ENCODE peak calls at places on chromosomes 7 and 10, in nine cellular contexts. G, T, K, J, Z, M, I, H and U are unnamed samples. For H3K36me3 and H3K27me3, the result is how much of the 10 kb centered on the place peaks cover.

GRCh38 chr7:91287685-91288084 is 23.5 kb downstream of the FZD1 start:
- DNase-seq in G (peak), T (no peak), K (no peak), J (no peak), Z (no peak), M (no peak), I (no peak), H (no peak), U (no peak)

GRCh38 chr7:139526578-139527544 is 3.4 kb downstream of the CLEC2L start:
- DNase-seq in G (peak), T (no peak), K (no peak), J (no peak), Z (no peak), M (no peak), I (no peak), H (no peak), U (no peak)

GRCh38 chr7:23450518-23450917 is 19.8 kb downstream of the IGF2BP3 start:
- DNase-seq in G (no peak), T (no peak), K (no peak), J (no peak), Z (no peak), M (no peak), I (no peak), H (no peak), U (no peak)

GRCh38 chr7:151897951-151898686 is 21.2 kb upstream of the PRKAG2 start:
- DNase-seq in G (no peak), T (no peak), K (no peak), J (no peak), Z (no peak), M (no peak), I (no peak), H (no peak), U (no peak)

GRCh38 chr7:64799-65430 is 127.5 kb upstream of the FAM20C start:
- DNase-seq in G (no peak), T (no peak), K (no peak), J (no peak), Z (no peak), M (peak), I (no peak), H (no peak), U (no peak)

GRCh38 chr10:71225291-71226058 is 13.1 kb downstream of the UNC5B start:
- DNase-seq in G (no peak), T (no peak), K (no peak), J (no peak), Z (no peak), M (peak), I (peak), H (no peak), U (no peak)

GRCh38 chr10:111522551-111522950 is 445.7 kb downstream of the ADRA2A start:
- DNase-seq in G (no peak), T (no peak), K (no peak), J (no peak), Z (no peak), M (no peak), I (no peak), H (no peak), U (no peak)

GRCh38 chr10:83682399-83682798 is 456.9 kb upstream of the GHITM start:
- DNase-seq in G (no peak), T (no peak), K (no peak), J (no peak), Z (no peak), M (no peak), I (no peak), H (no peak), U (no peak)

GRCh38 chr7:12831024-12831423 is 143.6 kb downstream of the ARL4A start:
- DNase-seq in G (no peak), T (no peak), K (no peak), J (no peak), Z (no peak), M (no peak), I (no peak), H (no peak), U (no peak)

GRCh38 chr7:131459256-131459655 is 97.2 kb downstream of the PODXL start:
- DNase-seq in G (no peak), T (no peak), K (peak), J (no peak), Z (peak), M (no peak), I (no peak), H (no peak), U (no peak)

GRCh38 chr10:58237014-58237830 is 30.5 kb downstream of the IPMK start:
- DNase-seq in G (peak), T (no peak), K (no peak), J (no peak), Z (peak), M (no peak), I (no peak), H (no peak), U (no peak)

GRCh38 chr10:5811387-5811821 is 1.8 kb downstream of the GDI2 start:
- DNase-seq in G (no peak), T (no peak), K (no peak), J (no peak), Z (peak), M (no peak), I (no peak), H (no peak), U (no peak)

GRCh38 chr10:25824050-25824449 is 110.0 kb upstream of the MYO3A start:
- DNase-seq in G (no peak), T (no peak), K (no peak), J (no peak), Z (no peak), M (no peak), I (no peak), H (no peak), U (no peak)

GRCh38 chr7:82348251-82348650 is 95.3 kb downstream of the CACNA2D1 start:
- DNase-seq in G (no peak), T (no peak), K (no peak), J (no peak), Z (no peak), M (no peak), I (no peak), H (no peak), U (no peak)

GRCh38 chr10:75709830-75710229 is 278.4 kb downstream of the LRMDA start:
- DNase-seq in G (no peak), T (no peak), K (no peak), J (no peak), Z (no peak), M (no peak), I (no peak), H (no peak), U (no peak)

GRCh38 chr10:63825111-63825510 is 303.9 kb downstream of the REEP3 start:
- DNase-seq in G (peak), T (no peak), K (no peak), J (no peak), Z (no peak), M (no peak), I (no peak), H (no peak), U (no peak)

GRCh38 chr7:74454059-74454947 is 597 bp downstream of the GTF2IRD1 start:
- DNase-seq in G (no peak), T (no peak), K (no peak), J (peak), Z (no peak), M (no peak), I (peak), H (no peak), U (no peak)

GRCh38 chr7:132336797-132337196 is 239.5 kb downstream of the PLXNA4 start:
- DNase-seq in G (no peak), T (no peak), K (peak), J (no peak), Z (no peak), M (no peak), I (no peak), H (no peak), U (no peak)

GRCh38 chr7:50534690-50535290 is 30.4 kb downstream of the DDC start:
- DNase-seq in G (peak), T (no peak), K (peak), J (peak), Z (peak), M (no peak), I (no peak), H (no peak), U (no peak)

GRCh38 chr10:98235876-98236275 is 32.1 kb downstream of the LOXL4 start:
- DNase-seq in G (no peak), T (no peak), K (no peak), J (no peak), Z (no peak), M (no peak), I (no peak), H (no peak), U (no peak)

GRCh38 chr10:124053971-124054370 is 39.4 kb downstream of the CHST15 start:
- DNase-seq in G (no peak), T (no peak), K (no peak), J (no peak), Z (peak), M (peak), I (no peak), H (no peak), U (no peak)

GRCh38 chr10:29389935-29390334 is 101.1 kb downstream of the LYZL1 start:
- DNase-seq in G (no peak), T (no peak), K (peak), J (no peak), Z (no peak), M (no peak), I (no peak), H (no peak), U (no peak)

GRCh38 chr10:100148353-100149211 is 37.2 kb downstream of the ERLIN1 start:
- DNase-seq in G (peak), T (no peak), K (no peak), J (no peak), Z (peak), M (no peak), I (no peak), H (no peak), U (no peak)

GRCh38 chr10:13079776-13080050 is 20.2 kb upstream of the OPTN start:
- DNase-seq in G (no peak), T (no peak), K (no peak), J (no peak), Z (no peak), M (no peak), I (no peak), H (no peak), U (no peak)

GRCh38 chr7:47314728-47315601 is 266.9 kb downstream of the TNS3 start:
- DNase-seq in G (peak), T (no peak), K (no peak), J (peak), Z (no peak), M (peak), I (peak), H (no peak), U (no peak)

GRCh38 chr7:109331423-109331822 is 761.7 kb downstream of the DNAJB9 start:
- DNase-seq in G (no peak), T (no peak), K (no peak), J (no peak), Z (no peak), M (no peak), I (no peak), H (no peak), U (no peak)

GRCh38 chr10:97307441-97307840 is 11.6 kb upstream of the FRAT1 start:
- DNase-seq in G (no peak), T (no peak), K (no peak), J (no peak), Z (no peak), M (no peak), I (no peak), H (no peak), U (no peak)

GRCh38 chr7:2510909-2511768 is 8.4 kb upstream of the LFNG start:
- DNase-seq in G (no peak), T (peak), K (no peak), J (peak), Z (peak), M (no peak), I (no peak), H (peak), U (peak)

GRCh38 chr7:1693419-1693990 is 23.4 kb downstream of the ELFN1 start:
- DNase-seq in G (no peak), T (no peak), K (no peak), J (no peak), Z (no peak), M (peak), I (peak), H (peak), U (no peak)

GRCh38 chr7:82699773-82700186 is 256.2 kb upstream of the CACNA2D1 start:
- DNase-seq in G (peak), T (no peak), K (peak), J (no peak), Z (peak), M (no peak), I (no peak), H (no peak), U (no peak)

GRCh38 chr7:17444673-17445072 is 146.2 kb downstream of the AHR start:
- DNase-seq in G (peak), T (no peak), K (peak), J (no peak), Z (peak), M (no peak), I (no peak), H (no peak), U (no peak)

GRCh38 chr7:116805100-116805544 is 57.3 kb upstream of the CAPZA2 start:
- DNase-seq in G (no peak), T (no peak), K (peak), J (no peak), Z (peak), M (no peak), I (no peak), H (no peak), U (no peak)

GRCh38 chr7:34727464-34727995 is 69.5 kb downstream of the NPSR1 start:
- DNase-seq in G (no peak), T (no peak), K (no peak), J (no peak), Z (peak), M (no peak), I (no peak), H (no peak), U (no peak)

GRCh38 chr7:102097601-102098161 is 189.0 kb upstream of the SH2B2 start:
- DNase-seq in G (no peak), T (no peak), K (peak), J (no peak), Z (peak), M (peak), I (no peak), H (no peak), U (no peak)

GRCh38 chr7:24123061-24123460 is 160.9 kb upstream of the NPY start:
- DNase-seq in G (no peak), T (no peak), K (no peak), J (no peak), Z (peak), M (no peak), I (no peak), H (no peak), U (no peak)

GRCh38 chr7:103929808-103930415 is 59.5 kb downstream of the RELN start:
- DNase-seq in G (no peak), T (no peak), K (no peak), J (no peak), Z (no peak), M (no peak), I (no peak), H (no peak), U (no peak)

GRCh38 chr7:135517060-135517459 is 7.2 kb upstream of the CNOT4 start:
- DNase-seq in G (no peak), T (no peak), K (no peak), J (no peak), Z (no peak), M (no peak), I (no peak), H (no peak), U (no peak)

GRCh38 chr10:119541459-119542356 is 811 bp downstream of the RGS10 start:
- DNase-seq in G (no peak), T (peak), K (no peak), J (peak), Z (no peak), M (peak), I (no peak), H (peak), U (peak)

GRCh38 chr7:27283558-27283957 is 41.0 kb downstream of the EVX1 start:
- DNase-seq in G (no peak), T (no peak), K (no peak), J (no peak), Z (no peak), M (no peak), I (no peak), H (no peak), U (no peak)

DNA sequence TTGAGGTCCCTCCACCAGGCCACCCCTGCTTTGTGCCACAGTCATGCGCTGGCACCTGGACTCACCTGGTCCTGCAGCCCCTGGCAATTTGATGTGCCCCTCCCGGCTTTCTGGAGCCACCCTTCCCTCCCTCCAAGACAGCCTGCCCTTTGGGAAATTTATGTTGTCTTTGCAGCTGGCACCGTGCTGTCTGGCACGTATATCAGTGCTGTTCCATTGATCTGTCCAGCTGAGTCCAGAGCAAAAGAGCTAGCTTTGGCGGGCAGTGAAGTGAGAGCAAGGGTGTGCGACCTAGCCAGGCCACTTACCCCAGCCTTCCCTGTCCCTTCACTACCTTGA is 5.7 kb downstream of the RARRES2 start:
- DNase-seq in G (no peak), T (no peak), K (no peak), J (no peak), Z (no peak), M (no peak), I (no peak), H (no peak), U (no peak)
- H3K36me3 ChIP-seq in G (under half), T (under half), K (under half), J (under half), Z (under half), M (under half), I (under half), H (under half), U (under half)

GRCh38 chr7:159140170-159140910 is 4.3 kb downstream of the VIPR2 start:
- DNase-seq in G (no peak), T (no peak), K (no peak), J (no peak), Z (no peak), M (no peak), I (no peak), H (no peak), U (no peak)
- H3K27me3 ChIP-seq in G (under half), T (under half), K (under half), J (under half), Z (under half), M (under half), I (under half), H (under half), U (under half)

GRCh38 chr7:158945514-158945913 is 89.2 kb downstream of the DYNC2I1 start:
- DNase-seq in G (no peak), T (no peak), K (no peak), J (no peak), Z (no peak), M (no peak), I (no peak), H (no peak), U (no peak)

GRCh38 chr7:158947627-158948026 is 91.3 kb downstream of the DYNC2I1 start:
- DNase-seq in G (no peak), T (no peak), K (no peak), J (no peak), Z (no peak), M (no peak), I (no peak), H (no peak), U (no peak)

GRCh38 chr7:158946771-158947170 is 90.4 kb downstream of the DYNC2I1 start:
- DNase-seq in G (no peak), T (no peak), K (no peak), J (no peak), Z (no peak), M (no peak), I (no peak), H (no peak), U (no peak)

GRCh38 chr7:158944950-158945349 is 88.6 kb downstream of the DYNC2I1 start:
- DNase-seq in G (no peak), T (no peak), K (no peak), J (no peak), Z (no peak), M (no peak), I (no peak), H (no peak), U (no peak)

DNA sequence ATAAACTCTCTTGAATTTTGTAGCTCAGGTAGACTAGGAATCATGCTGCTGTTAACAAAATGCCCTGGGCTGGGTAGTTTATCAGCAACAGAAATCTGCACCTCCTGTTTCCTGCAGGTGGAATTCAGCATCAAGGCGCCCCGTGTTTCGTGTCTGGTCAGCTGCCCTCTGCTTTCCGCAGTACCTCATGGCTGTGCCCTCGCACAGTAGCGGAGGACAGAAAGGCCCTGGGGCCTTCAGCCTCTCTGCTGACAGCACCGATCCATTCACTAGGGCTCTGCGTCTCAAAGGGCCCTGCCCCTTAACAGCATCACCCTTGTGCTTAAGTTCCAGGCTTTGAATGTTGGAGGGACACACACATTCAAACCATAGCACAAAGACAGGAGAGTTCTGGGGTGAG is 90.0 kb downstream of the DYNC2I1 start:
- DNase-seq in G (no peak), T (no peak), K (no peak), J (no peak), Z (no peak), M (no peak), I (no peak), H (no peak), U (no peak)
- H3K36me3 ChIP-seq in G (under half), T (under half), K (under half), J (under half), Z (under half), M (under half), I (under half), H (under half), U (under half)

DNA sequence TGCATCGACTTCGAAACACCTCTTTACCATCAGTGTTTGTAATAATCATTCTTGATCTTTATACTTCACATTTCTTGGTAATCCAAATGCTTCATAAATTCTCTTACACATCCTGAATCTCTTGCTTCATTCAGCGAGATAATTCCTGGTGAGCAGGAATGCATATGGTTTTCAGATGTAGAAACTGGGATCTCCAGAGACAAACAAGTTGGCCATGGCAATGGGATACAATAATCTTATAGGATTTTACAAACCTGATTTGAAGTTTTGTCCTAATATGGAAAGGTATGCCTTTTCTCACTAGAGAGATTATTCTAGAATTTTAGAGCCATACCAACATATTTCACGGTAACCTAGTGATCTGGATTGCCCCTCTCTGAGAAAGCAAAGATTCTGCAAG is 13.0 kb upstream of the TRDMT1 start:
- DNase-seq in G (peak), T (no peak), K (no peak), J (no peak), Z (no peak), M (no peak), I (no peak), H (no peak), U (no peak)
- H3K27me3 ChIP-seq in G (under half), T (under half), K (under half), J (under half), Z (under half), M (under half), I (under half), H (under half), U (under half)

DNA sequence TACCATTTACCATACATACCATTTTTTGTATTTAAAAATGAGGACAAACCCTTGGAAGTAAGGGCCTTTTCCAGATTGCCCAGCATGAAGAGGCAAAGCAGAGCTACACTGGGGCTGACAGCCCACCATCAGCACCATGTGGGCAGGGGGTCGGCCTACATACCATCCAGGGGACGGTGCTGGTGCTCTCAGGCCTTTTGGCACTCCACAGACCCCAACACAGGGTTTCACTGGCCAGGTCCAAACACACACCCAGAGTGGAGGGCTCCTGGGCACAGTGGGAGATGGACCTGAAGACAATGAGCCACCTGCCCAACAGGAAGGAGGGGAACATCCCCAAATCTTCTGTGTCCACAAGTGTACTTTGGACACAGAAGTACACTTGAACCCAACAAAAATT is 69.2 kb upstream of the CAMK2B start:
- DNase-seq in G (no peak), T (no peak), K (no peak), J (no peak), Z (no peak), M (no peak), I (no peak), H (no peak), U (no peak)
- H3K36me3 ChIP-seq in G (under half), T (under half), K (under half), J (under half), Z (under half), M (under half), I (under half), H (under half), U (under half)

DNA sequence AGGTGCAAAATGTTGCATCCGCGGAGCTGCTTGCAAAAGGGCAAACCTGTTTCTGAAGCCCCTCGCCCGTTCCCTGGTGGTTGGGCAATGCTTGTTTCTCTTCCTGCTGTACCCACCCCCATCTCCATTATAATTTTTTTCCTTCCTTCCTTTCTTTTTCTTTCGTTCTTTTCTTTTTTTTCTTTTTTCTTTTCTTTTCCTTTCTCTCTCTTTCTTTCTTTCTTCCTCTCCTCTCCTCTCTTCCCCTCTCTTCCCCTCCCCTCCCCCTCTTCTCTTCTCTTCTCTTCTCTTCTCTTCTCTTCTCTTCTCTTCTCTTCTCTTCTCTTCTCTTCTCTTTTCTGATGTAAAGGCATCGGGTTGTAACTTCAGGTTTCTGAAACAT is 278.2 kb downstream of the GATA3 start:
- DNase-seq in G (no peak), T (no peak), K (no peak), J (no peak), Z (no peak), M (no peak), I (no peak), H (no peak), U (no peak)
- H3K27me3 ChIP-seq in G (under half), T (under half), K (under half), J (under half), Z (under half), M (under half), I (under half), H (under half), U (under half)

GRCh38 chr7:44051611-44052220 is 7.2 kb downstream of the DBNL start:
- DNase-seq in G (no peak), T (no peak), K (no peak), J (no peak), Z (no peak), M (peak), I (peak), H (no peak), U (no peak)
- H3K36me3 ChIP-seq in G (half or more), T (under half), K (under half), J (under half), Z (under half), M (under half), I (under half), H (half or more), U (half or more)